ENCODE peak calls at places on chromosomes 2 and 18, in eight cellular contexts. M is amygdala; E is CD8-positive, alpha-beta memory T cell; B is HCEC 1CT; F is H54; X is KBM-7; S is NCI-H1092 treated with DMSO at 0.1 percent for 48 hours; A is stimulated activated CD4-positive, alpha-beta T cell treated with anti-CD3 and anti-CD28 coated beads, Interleukin-2, amount 100 ng/mL, for 48 hours. U is an unnamed sample.

GRCh38 chr18:48815581-48816324 is 135.0 kb downstream of the SMAD7 start:
- DNase-seq in B (no peak), E (no peak), M (no peak), A (no peak), S (no peak), X (no peak), F (no peak), U (no peak)

GRCh38 chr2:105712166-105712915 is 32.4 kb upstream of the NCK2 start:
- DNase-seq in E (no peak), B (no peak), F (no peak), M (no peak), A (no peak), X (no peak), S (no peak), U (peak; percentile 32)

GRCh38 chr2:204945376-204945775 is 400.1 kb downstream of the PARD3B start:
- DNase-seq in F (no peak), M (no peak), B (no peak), S (no peak), A (no peak), E (no peak), X (no peak), U (no peak)

GRCh38 chr2:186610785-186611184 is 20.9 kb downstream of the ITGAV start:
- DNase-seq in A (no peak), S (no peak), E (no peak), M (no peak), F (no peak), X (no peak), B (no peak), U (no peak)

GRCh38 chr18:29154758-29155725 is 978.1 kb upstream of the CDH2 start:
- DNase-seq in M (no peak), E (no peak), X (no peak), B (peak; percentile 94), S (no peak), A (no peak), F (no peak), U (peak; percentile 92)

GRCh38 chr2:143171817-143172216 is 42.6 kb downstream of the ARHGAP15 start:
- DNase-seq in A (no peak), B (peak; percentile 26), F (no peak), E (no peak), X (no peak), S (peak; percentile 34), M (no peak), U (peak; percentile 6)

GRCh38 chr18:32937007-32937540 is 164.3 kb upstream of the KLHL14 start:
- DNase-seq in F (no peak), M (no peak), X (no peak), S (no peak), A (no peak), B (no peak), E (no peak), U (no peak)

GRCh38 chr2:146987996-146988395 is 856.8 kb upstream of the ACVR2A start:
- DNase-seq in B (no peak), F (no peak), A (no peak), E (no peak), X (no peak), S (no peak), M (no peak), U (no peak)

GRCh38 chr18:46152436-46152807 is 48.2 kb downstream of the HAUS1 start:
- DNase-seq in E (no peak), S (peak; percentile 95), A (no peak), M (no peak), B (peak; percentile 73), X (no peak), F (peak; percentile 52), U (peak; percentile 87)

GRCh38 chr18:58047556-58047882 is 3.5 kb downstream of the NEDD4L start:
- DNase-seq in E (no peak), A (no peak), M (no peak), F (no peak), B (no peak), X (no peak), S (no peak), U (no peak)

GRCh38 chr2:20448246-20449046 is 1.6 kb downstream of the RHOB start:
- DNase-seq in M (no peak), S (no peak), A (no peak), X (no peak), E (no peak), B (no peak), F (no peak), U (peak; percentile 44)

GRCh38 chr2:181458881-181459280 is 1.7 kb downstream of the ITGA4 start:
- DNase-seq in X (peak; percentile 69), S (no peak), B (no peak), A (no peak), E (no peak), M (no peak), F (no peak), U (no peak)

GRCh38 chr2:69946351-69947077 is 14.9 kb downstream of the ASPRV1 start:
- DNase-seq in X (peak; percentile 54), E (peak; percentile 58), M (no peak), B (peak; percentile 77), A (peak; percentile 25), S (no peak), F (peak; percentile 72), U (peak; percentile 73)

GRCh38 chr2:43087413-43087812 is 139.0 kb downstream of the ZFP36L2 start:
- DNase-seq in F (no peak), X (no peak), S (no peak), M (no peak), B (no peak), A (no peak), E (no peak), U (no peak)

GRCh38 chr18:9835796-9836195 is 50.0 kb upstream of the TXNDC2 start:
- DNase-seq in E (no peak), S (no peak), A (no peak), M (no peak), B (no peak), X (no peak), F (no peak), U (no peak)

GRCh38 chr2:33131108-33131507 is 184.4 kb downstream of the LTBP1 start:
- DNase-seq in S (no peak), A (no peak), E (no peak), B (peak; percentile 55), M (no peak), F (no peak), X (no peak), U (peak; percentile 69)

GRCh38 chr18:3816601-3817363 is 366.8 kb downstream of the TGIF1 start:
- DNase-seq in X (no peak), E (no peak), A (no peak), F (no peak), S (no peak), B (peak; percentile 98), M (no peak), U (peak; percentile 96)

GRCh38 chr2:241188386-241189092 is at the start of gene ANO7:
- DNase-seq in M (no peak), F (no peak), S (no peak), B (no peak), A (no peak), E (no peak), X (no peak), U (no peak)

GRCh38 chr2:157572725-157573124 is 55.9 kb downstream of the ACVR1C start:
- DNase-seq in B (no peak), M (no peak), S (no peak), A (no peak), E (no peak), F (no peak), X (peak; percentile 19), U (no peak)

GRCh38 chr2:120939595-120940318 is 204.1 kb downstream of the GLI2 start:
- DNase-seq in S (no peak), B (peak; percentile 86), M (no peak), A (no peak), F (no peak), E (no peak), X (no peak), U (peak; percentile 78)

GRCh38 chr18:23114911-23115310 is 20.4 kb upstream of the CABLES1 start:
- DNase-seq in B (peak; percentile 18), M (no peak), E (no peak), X (no peak), S (no peak), F (no peak), A (no peak), U (no peak)

GRCh38 chr2:193843675-193844074 is 1648.9 kb upstream of the TMEFF2 start:
- DNase-seq in B (no peak), F (no peak), M (no peak), A (no peak), S (no peak), X (no peak), E (no peak), U (no peak)

GRCh38 chr2:61733563-61733962 is 120.3 kb downstream of the FAM161A start:
- DNase-seq in B (peak; percentile 3), M (no peak), E (no peak), S (no peak), X (no peak), F (no peak), A (no peak), U (peak; percentile 12)

GRCh38 chr2:29195796-29196195 is 80.6 kb downstream of the CLIP4 start:
- DNase-seq in F (no peak), B (no peak), M (no peak), S (no peak), A (no peak), X (no peak), E (no peak), U (no peak)

GRCh38 chr2:183678908-183679307 is 554.7 kb downstream of the NUP35 start:
- DNase-seq in S (no peak), E (no peak), F (no peak), A (no peak), M (no peak), X (no peak), B (no peak), U (no peak)

GRCh38 chr18:24497052-24497754 is 36.8 kb downstream of the HRH4 start:
- DNase-seq in S (no peak), F (no peak), A (no peak), E (no peak), X (no peak), B (peak; percentile 51), M (no peak), U (peak; percentile 55)

GRCh38 chr2:85312404-85312803 is 15.4 kb downstream of the TGOLN2 start:
- DNase-seq in M (no peak), B (peak; percentile 86), F (no peak), X (no peak), E (no peak), A (no peak), S (no peak), U (peak; percentile 63)

GRCh38 chr2:194867328-194867727 is 789.7 kb upstream of the SLC39A10 start:
- DNase-seq in S (peak; percentile 47), E (no peak), B (peak; percentile 3), X (peak; percentile 27), A (no peak), F (no peak), M (no peak), U (no peak)

GRCh38 chr2:227058888-227059399 is 105.1 kb downstream of the COL4A4 start:
- DNase-seq in S (no peak), B (no peak), E (no peak), X (no peak), A (no peak), F (no peak), M (no peak), U (no peak)

GRCh38 chr2:176109955-176110345 is 2.9 kb downstream of the HOXD11 start:
- DNase-seq in B (no peak), E (no peak), F (no peak), X (no peak), S (no peak), A (no peak), M (no peak), U (no peak)

GRCh38 chr2:63301481-63301880 is 250.9 kb downstream of the OTX1 start:
- DNase-seq in B (no peak), X (no peak), A (no peak), F (no peak), E (no peak), M (no peak), S (no peak), U (no peak)

GRCh38 chr2:120912101-120912985 is 176.7 kb downstream of the GLI2 start:
- DNase-seq in E (no peak), B (peak; percentile 60), F (no peak), X (no peak), A (no peak), S (no peak), M (no peak), U (peak; percentile 65)

GRCh38 chr18:41389936-41390667 is 564.9 kb upstream of the PIK3C3 start:
- DNase-seq in E (no peak), B (no peak), F (no peak), M (no peak), S (no peak), X (peak; percentile 20), A (no peak), U (no peak)